ENCODE peak calls at places on chromosomes 5 and 9, in seven cellular contexts. H, Y, Q, D, U, M and Z are unnamed samples.

GRCh38 chr5:71891856-71892255 is 172.8 kb downstream of the CARTPT start:
- DNase-seq in H (peak; percentile 82), Y (peak; percentile 61), Q (no peak), D (peak; percentile 48), U (no peak), M (no peak), Z (peak; percentile 82)

GRCh38 chr5:66206465-66206864 is 62.4 kb downstream of the SREK1 start:
- DNase-seq in H (no peak), Y (no peak), Q (no peak), D (no peak), U (no peak), M (no peak), Z (no peak)

GRCh38 chr5:111953351-111954127 is 196.5 kb upstream of the NREP start:
- DNase-seq in H (no peak), Y (no peak), Q (peak; percentile 70), D (no peak), U (no peak), M (no peak), Z (no peak)

GRCh38 chr9:26375448-26375847 is 517.2 kb downstream of the CAAP1 start:
- DNase-seq in H (no peak), Y (no peak), Q (no peak), D (no peak), U (no peak), M (no peak), Z (no peak)

GRCh38 chr5:180791611-180792213 is 10.9 kb downstream of the MGAT1 start:
- DNase-seq in H (no peak), Y (no peak), Q (no peak), D (no peak), U (no peak), M (no peak), Z (no peak)

GRCh38 chr9:20528253-20528652 is 94.0 kb downstream of the MLLT3 start:
- DNase-seq in H (no peak), Y (no peak), Q (no peak), D (no peak), U (no peak), M (no peak), Z (no peak)

GRCh38 chr5:112857866-112858265 is 3.2 kb upstream of the SRP19 start:
- DNase-seq in H (no peak), Y (no peak), Q (no peak), D (no peak), U (no peak), M (no peak), Z (no peak)

GRCh38 chr9:134407123-134407779 is 81.0 kb downstream of the RXRA start:
- DNase-seq in H (peak; percentile 95), Y (peak; percentile 77), Q (peak; percentile 71), D (peak; percentile 96), U (peak; percentile 89), M (peak; percentile 95), Z (peak; percentile 79)

GRCh38 chr5:62514510-62515119 is 64.0 kb upstream of the LRRC70 start:
- DNase-seq in H (no peak), Y (no peak), Q (no peak), D (no peak), U (no peak), M (no peak), Z (no peak)

GRCh38 chr5:78563621-78564020 is 85.0 kb downstream of the LHFPL2 start:
- DNase-seq in H (no peak), Y (no peak), Q (no peak), D (no peak), U (no peak), M (no peak), Z (no peak)

GRCh38 chr5:54610197-54610898 is 92.8 kb downstream of the SNX18 start:
- DNase-seq in H (no peak), Y (no peak), Q (no peak), D (no peak), U (peak; percentile 13), M (no peak), Z (no peak)

GRCh38 chr5:59433174-59433573 is 460.4 kb downstream of the PDE4D start:
- DNase-seq in H (no peak), Y (no peak), Q (no peak), D (no peak), U (no peak), M (no peak), Z (no peak)

GRCh38 chr5:11046160-11046559 is 285.1 kb upstream of the DAP start:
- DNase-seq in H (no peak), Y (peak; percentile 49), Q (no peak), D (no peak), U (no peak), M (no peak), Z (peak; percentile 78)

GRCh38 chr9:94639045-94639995 is at the start of gene FBP1:
- DNase-seq in H (peak; percentile 41), Y (peak; percentile 61), Q (no peak), D (peak; percentile 67), U (peak; percentile 77), M (peak; percentile 89), Z (peak; percentile 76)

GRCh38 chr5:65305913-65306312 is 175.8 kb downstream of the ADAMTS6 start:
- DNase-seq in H (no peak), Y (no peak), Q (peak; percentile 38), D (no peak), U (no peak), M (no peak), Z (no peak)

GRCh38 chr5:148140846-148141245 is 27.5 kb upstream of the SPINK14 start:
- DNase-seq in H (no peak), Y (no peak), Q (no peak), D (no peak), U (no peak), M (no peak), Z (no peak)

GRCh38 chr9:135227641-135228251 is 140.3 kb downstream of the OLFM1 start:
- DNase-seq in H (peak; percentile 21), Y (no peak), Q (no peak), D (no peak), U (no peak), M (peak; percentile 69), Z (peak; percentile 33)

GRCh38 chr5:139543423-139543991 is 17.6 kb upstream of the UBE2D2 start:
- DNase-seq in H (peak; percentile 85), Y (peak; percentile 91), Q (no peak), D (peak; percentile 40), U (peak; percentile 81), M (peak; percentile 88), Z (peak; percentile 93)

GRCh38 chr5:158212915-158213314 is 354.0 kb upstream of the CLINT1 start:
- DNase-seq in H (no peak), Y (peak; percentile 56), Q (no peak), D (no peak), U (no peak), M (no peak), Z (peak; percentile 78)

GRCh38 chr5:170907758-170908157 is 45.9 kb downstream of the RANBP17 start:
- DNase-seq in H (no peak), Y (no peak), Q (no peak), D (no peak), U (no peak), M (no peak), Z (no peak)

GRCh38 chr9:127214421-127215265 is 49.9 kb upstream of the GARNL3 start:
- DNase-seq in H (no peak), Y (peak; percentile 72), Q (peak; percentile 66), D (peak; percentile 82), U (peak; percentile 63), M (peak; percentile 72), Z (peak; percentile 90)

GRCh38 chr5:60505796-60506195 is 194.2 kb downstream of the DEPDC1B start:
- DNase-seq in H (no peak), Y (no peak), Q (no peak), D (no peak), U (no peak), M (no peak), Z (no peak)

GRCh38 chr5:140868721-140869554 is at the start of gene PCDHA11:
- DNase-seq in H (no peak), Y (peak; percentile 68), Q (no peak), D (no peak), U (no peak), M (peak; percentile 26), Z (peak; percentile 79)
- TF ChIP-seq CTCF in H (no peak), Y (peak; percentile 75), Q (no peak), D (peak; percentile 16), U (no peak), M (no peak), Z (peak; percentile 80)

DNA sequence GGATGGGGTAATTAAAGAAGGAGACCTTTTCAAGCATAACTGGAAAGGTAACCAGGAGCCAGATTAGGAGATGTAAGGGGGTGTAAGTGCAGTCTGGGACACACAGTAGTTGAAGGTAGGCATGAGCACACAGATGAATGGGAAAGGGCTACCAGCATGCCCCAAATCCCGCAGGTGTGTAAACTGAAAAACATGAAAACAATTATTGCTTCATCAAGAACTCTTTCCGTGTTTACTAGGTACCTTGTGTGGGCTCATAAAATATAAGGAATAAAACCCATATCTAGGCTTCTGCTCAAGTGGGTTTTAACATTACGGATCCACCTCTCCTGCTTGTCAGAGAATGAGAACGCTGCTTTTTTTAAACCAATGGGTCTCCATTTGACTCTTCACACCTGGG is 1.1 kb downstream of the MAPKAP1 start:
- DNase-seq in H (no peak), Y (no peak), Q (no peak), D (no peak), U (no peak), M (no peak), Z (no peak)
- H3K27ac ChIP-seq in H (no peak overlapping the region), Y (no peak overlapping the region), Q (no peak overlapping the region), D (no peak overlapping the region), U (no peak overlapping the region), M (no peak overlapping the region), Z (no peak overlapping the region)

DNA sequence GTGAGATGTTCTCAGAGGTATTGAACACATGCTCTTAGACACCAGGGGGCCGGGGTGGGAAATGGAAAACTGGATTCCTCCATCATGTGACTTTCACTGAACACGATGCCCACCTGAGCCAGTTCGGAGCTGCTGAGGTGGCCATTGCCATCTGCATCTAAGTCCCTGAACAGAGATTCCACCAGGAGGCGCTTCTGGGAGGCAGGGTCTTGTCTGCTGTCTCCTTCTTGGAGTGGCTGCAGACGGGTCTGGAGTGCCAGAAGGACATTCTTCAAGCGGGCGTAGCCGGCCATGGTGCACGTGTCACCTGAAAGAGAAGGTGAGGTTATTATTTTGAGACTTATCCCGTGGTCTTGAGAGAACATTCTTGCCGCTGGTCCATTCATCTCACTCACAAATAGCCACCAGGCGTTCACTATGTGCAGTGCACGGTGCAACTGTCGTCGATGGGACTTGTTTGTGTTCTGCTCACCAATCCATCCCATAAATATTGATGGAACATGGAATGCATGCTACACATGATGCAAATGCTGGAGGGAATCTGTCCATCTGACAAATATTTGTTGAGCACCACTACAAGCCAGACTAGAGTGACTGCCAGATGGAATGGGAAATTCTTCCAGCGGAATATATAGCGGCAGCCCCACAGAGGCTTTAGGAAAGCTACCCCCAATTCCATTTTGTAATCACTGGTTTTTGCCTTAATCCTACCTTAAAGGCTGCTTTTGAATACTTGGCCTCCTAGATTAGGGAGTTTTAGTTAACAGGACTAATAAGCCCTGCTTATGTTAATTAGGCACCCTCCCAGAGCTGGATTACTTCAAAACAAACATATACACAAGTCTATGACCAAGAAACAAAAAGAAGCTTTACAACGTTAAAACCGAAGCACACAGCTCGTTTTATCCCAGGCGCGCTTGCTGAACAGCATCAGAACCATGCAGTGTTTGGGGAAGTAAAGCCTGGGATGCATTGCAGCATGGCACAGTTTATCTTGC is 264.8 kb downstream of the HSPA4 start:
- DNase-seq in H (no peak), Y (peak; percentile 82), Q (no peak), D (no peak), U (no peak), M (no peak), Z (peak; percentile 91)
- TF ChIP-seq CTCF in H (no peak), Y (peak; percentile 73), Q (peak; percentile 14), D (no peak), U (no peak), M (no peak), Z (peak; percentile 83)

DNA sequence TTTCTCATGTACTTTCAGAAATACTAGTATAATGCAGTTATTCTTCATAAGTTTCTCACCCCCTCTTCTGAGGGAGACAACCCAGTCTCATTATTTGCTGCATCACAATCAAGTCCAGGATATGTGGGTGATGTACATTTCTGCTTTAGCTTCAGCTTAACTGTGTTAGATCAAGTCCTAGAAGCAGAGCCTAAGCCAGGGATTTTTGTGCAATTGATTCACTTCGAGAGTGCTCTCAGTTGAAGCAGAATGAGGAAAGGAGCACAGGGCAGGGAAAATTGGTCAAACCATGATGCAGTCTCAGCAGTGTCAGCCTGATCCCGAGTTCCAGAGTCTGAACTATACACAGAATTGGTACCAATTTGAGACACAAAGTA is 15.1 kb downstream of the HNRNPK start:
- DNase-seq in H (no peak), Y (no peak), Q (no peak), D (no peak), U (no peak), M (no peak), Z (no peak)
- H3K27ac ChIP-seq in H (no peak overlapping the region), Y (no peak overlapping the region), Q (peak overlapping the region; percentile 40), D (no peak overlapping the region), U (no peak overlapping the region), M (no peak overlapping the region), Z (peak overlapping the region; percentile 16)